ENCODE peak calls at places on chromosomes 13 and 19, in five cellular contexts. S is AG04450, G is lung, J is body of pancreas, O is fibroblast of the aortic adventitia. V is an unnamed sample.
A peak's percentile ranks its signal among the peaks of the same experiment; 100 is the strongest.

GRCh38 chr13:27347373-27347772 is 76.7 kb downstream of the RASL11A start:
- DNase-seq in J (no peak), O (no peak), G (no peak), S (no peak), V (no peak)

GRCh38 chr13:112911285-112911701 is 57.7 kb upstream of the MCF2L start:
- DNase-seq in O (no peak), J (no peak), S (no peak), G (no peak), V (no peak)

GRCh38 chr13:46667687-46668281 is 114.8 kb downstream of the LRCH1 start:
- DNase-seq in O (peak; percentile 48), G (no peak), S (no peak), J (no peak), V (no peak)

GRCh38 chr13:77196052-77196618 is 130.8 kb downstream of the MYCBP2 start:
- DNase-seq in S (no peak), J (no peak), O (no peak), G (no peak), V (no peak)

GRCh38 chr13:36030670-36031331 is 100.4 kb downstream of the DCLK1 start:
- DNase-seq in J (peak; percentile 40), S (no peak), G (no peak), O (peak; percentile 95), V (no peak)

GRCh38 chr19:32396046-32396652 is 9.4 kb upstream of the DPY19L3 start:
- DNase-seq in G (no peak), S (no peak), O (no peak), J (no peak), V (no peak)

GRCh38 chr13:113846639-113847318 is 17.1 kb downstream of the GAS6 start:
- DNase-seq in G (no peak), S (no peak), O (no peak), J (no peak), V (no peak)

GRCh38 chr13:33229446-33230177 is 55.9 kb downstream of the STARD13 start:
- DNase-seq in O (no peak), J (peak; percentile 30), S (no peak), G (no peak), V (no peak)

GRCh38 chr13:101499406-101499805 is 46.9 kb downstream of the ITGBL1 start:
- DNase-seq in J (no peak), G (no peak), S (no peak), O (peak; percentile 72), V (no peak)

GRCh38 chr13:32261567-32261966 is 53.6 kb downstream of the ZAR1L start:
- DNase-seq in O (peak; percentile 91), S (peak; percentile 50), G (peak; percentile 72), J (peak; percentile 57), V (no peak)

GRCh38 chr13:112443191-112444000 is 67.2 kb downstream of the SPACA7 start:
- DNase-seq in J (no peak), G (peak; percentile 22), O (no peak), S (no peak), V (no peak)

GRCh38 chr13:112768795-112769411 is 79.1 kb downstream of the ATP11A start:
- DNase-seq in J (no peak), G (peak; percentile 77), O (no peak), S (no peak), V (no peak)

GRCh38 chr13:36673838-36674326 is at the start of gene SERTM1:
- DNase-seq in J (no peak), G (no peak), S (no peak), O (peak; percentile 16), V (no peak)

GRCh38 chr13:100597253-100597652 is 8.7 kb upstream of the GGACT start:
- DNase-seq in O (no peak), J (no peak), S (no peak), G (no peak), V (no peak)

GRCh38 chr13:77372275-77372674 is 45.4 kb upstream of the MYCBP2 start:
- DNase-seq in O (peak; percentile 6), S (no peak), G (no peak), J (no peak), V (no peak)

GRCh38 chr13:50466554-50466953 is 376.9 kb downstream of the DLEU7 start:
- DNase-seq in S (no peak), J (no peak), O (no peak), G (no peak), V (no peak)

GRCh38 chr19:2820112-2820702 is 539 bp downstream of the ZNF554 start:
- DNase-seq in S (no peak), O (peak; percentile 3), J (peak; percentile 10), G (no peak), V (no peak)

GRCh38 chr19:29098863-29099481 is 114.0 kb downstream of the UQCRFS1 start:
- DNase-seq in G (peak; percentile 58), S (peak; percentile 7), O (peak; percentile 97), J (peak; percentile 47), V (no peak)

GRCh38 chr19:2048959-2049740 is 1.9 kb downstream of the MKNK2 start:
- DNase-seq in G (no peak), S (no peak), J (no peak), O (no peak), V (no peak)

GRCh38 chr19:34662919-34663318 is 14.0 kb downstream of the SCGB2B2 start:
- DNase-seq in S (no peak), G (no peak), J (peak; percentile 30), O (no peak), V (no peak)

GRCh38 chr19:18109731-18110671 is 12.4 kb downstream of the MAST3 start:
- DNase-seq in G (peak; percentile 54), O (no peak), J (peak; percentile 68), S (no peak), V (no peak)

GRCh38 chr19:51347209-51347928 is 5.4 kb upstream of the VSIG10L start:
- DNase-seq in O (no peak), J (no peak), G (no peak), S (no peak), V (no peak)

GRCh38 chr13:41962994-41963393 is 2.1 kb upstream of the VWA8 start:
- DNase-seq in O (no peak), G (no peak), S (no peak), J (no peak), V (no peak)

GRCh38 chr19:12946092-12946845 is 607 bp downstream of the RAD23A start:
- DNase-seq in J (peak; percentile 76), O (peak; percentile 74), G (peak; percentile 65), S (peak; percentile 48), V (no peak)

GRCh38 chr13:112545866-112546265 is 42.1 kb downstream of the TUBGCP3 start:
- DNase-seq in S (peak; percentile 55), J (no peak), G (no peak), O (peak; percentile 90), V (no peak)

GRCh38 chr13:48496271-48496670 is 36.6 kb downstream of the RCBTB2 start:
- DNase-seq in J (no peak), O (no peak), S (no peak), G (no peak), V (no peak)

GRCh38 chr13:32811297-32811800 is 204.9 kb upstream of the KL start:
- DNase-seq in S (no peak), G (no peak), O (no peak), J (no peak), V (peak; percentile 4)

GRCh38 chr13:113935081-113935511 is 38.8 kb downstream of the C13orf46 start:
- DNase-seq in S (no peak), J (no peak), G (no peak), O (no peak), V (no peak)

GRCh38 chr13:42071667-42072419 is 23.4 kb downstream of the DGKH start:
- DNase-seq in O (peak; percentile 58), G (no peak), J (no peak), S (no peak), V (no peak)

GRCh38 chr19:23957660-23958281 is 43.1 kb downstream of the ZNF726 start:
- DNase-seq in G (peak; percentile 60), O (peak; percentile 3), J (no peak), S (peak; percentile 34), V (peak; percentile 6)

GRCh38 chr13:110869805-110870706 is 44.8 kb downstream of the ANKRD10 start:
- DNase-seq in J (peak; percentile 97), G (peak; percentile 88), S (peak; percentile 99), O (peak; percentile 100), V (peak; percentile 15)

GRCh38 chr13:113412440-113412839 is 40.8 kb downstream of the ADPRHL1 start:
- DNase-seq in G (no peak), S (no peak), O (no peak), J (no peak), V (no peak)

GRCh38 chr19:2344381-2344870 is 15.6 kb upstream of the TMPRSS9 start:
- DNase-seq in J (no peak), G (no peak), S (no peak), O (no peak), V (no peak)

GRCh38 chr13:38328699-38329098 is 21.0 kb upstream of the UFM1 start:
- DNase-seq in O (no peak), S (no peak), J (no peak), G (no peak), V (no peak)
- TF ChIP-seq CTCF in O (no peak), S (no peak), J (no peak), G (no peak), V (no peak)

GRCh38 chr19:55621673-55622231 is 2.6 kb downstream of the ZNF784 start:
- DNase-seq in J (no peak), G (no peak), S (no peak), O (no peak), V (no peak)

GRCh38 chr19:55622242-55622969 is 2.0 kb downstream of the ZNF784 start:
- DNase-seq in G (no peak), J (no peak), S (no peak), O (no peak), V (no peak)

GRCh38 chr19:55625004-55625326 is 599 bp upstream of the ZNF784 start:
- DNase-seq in S (no peak), O (no peak), J (no peak), G (no peak), V (no peak)

GRCh38 chr19:55624109-55625003 is at the start of gene ZNF784:
- DNase-seq in S (peak; percentile 81), G (peak; percentile 91), J (peak; percentile 93), O (peak; percentile 94), V (peak; percentile 58)

GRCh38 chr19:55623130-55623868 is 1.1 kb downstream of the ZNF784 start:
- DNase-seq in O (no peak), G (no peak), S (no peak), J (no peak), V (no peak)
- H3K4me3 ChIP-seq in O (peak overlapping the region; percentile 44), G (no peak overlapping the region), S (no peak overlapping the region), J (no peak overlapping the region), V (peak overlapping the region; percentile 51)

DNA sequence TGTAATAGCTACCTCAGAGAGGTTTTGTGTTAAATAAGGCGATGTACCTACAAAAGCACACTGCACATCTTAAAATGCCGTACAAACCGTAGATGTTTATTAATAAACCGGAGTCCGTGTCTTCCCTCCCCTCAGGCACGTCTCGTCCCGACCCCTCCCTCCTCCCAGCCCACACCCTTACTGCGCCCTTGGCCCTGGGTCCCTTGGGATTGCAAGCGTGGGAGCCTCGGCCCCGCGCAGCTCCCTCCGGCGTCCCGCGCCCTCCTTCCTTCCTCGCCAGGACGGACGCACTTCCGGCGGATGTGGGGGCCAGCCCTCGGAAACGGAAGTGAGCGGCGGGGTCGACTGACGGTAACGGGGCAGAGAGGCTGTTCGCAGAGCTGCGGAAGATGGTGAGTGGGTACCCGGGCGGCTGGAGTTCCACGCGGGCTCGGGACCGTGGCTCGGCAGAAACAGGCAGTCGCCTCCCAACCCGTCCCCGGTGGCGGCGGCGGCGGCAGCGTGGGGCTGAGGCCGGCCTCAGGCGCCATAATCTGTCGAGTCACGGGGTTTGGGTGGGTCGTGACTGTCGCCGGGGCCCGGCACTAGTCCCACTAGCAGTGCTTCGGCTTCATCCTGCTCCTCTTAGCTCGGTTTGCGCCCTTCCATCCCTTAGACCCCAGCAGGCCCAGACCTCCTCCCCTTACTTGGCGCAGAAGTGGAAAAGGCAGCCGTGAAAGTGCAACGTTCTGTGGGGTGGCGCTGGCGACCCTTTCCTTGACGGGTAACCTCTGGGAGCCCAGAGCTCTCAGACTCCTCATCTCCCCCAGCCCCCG is at the start of gene POMP:
- DNase-seq in J (peak; percentile 89), S (peak; percentile 83), O (peak; percentile 95), G (peak; percentile 94), V (peak; percentile 59)
- TF ChIP-seq CTCF in J (no peak), S (peak; percentile 2), O (no peak), G (no peak), V (no peak)

GRCh38 chr19:19599190-19599535 is 19.3 kb downstream of the PBX4 start:
- DNase-seq in J (no peak), G (no peak), S (no peak), O (no peak), V (no peak)
- H3K4me3 ChIP-seq in J (no peak overlapping the region), G (no peak overlapping the region), S (no peak overlapping the region), O (no peak overlapping the region), V (no peak overlapping the region)